ENCODE peak calls at places on chromosomes 3 and 15, in ten cellular contexts. P, E, H, C, Y, Q, D, B, R and M are unnamed samples.

GRCh38 chr3:24185738-24186384 is 240.8 kb downstream of the NR1D2 start:
- DNase-seq in Y (no peak), P (no peak), E (peak), B (peak), Q (peak), H (no peak), C (peak), R (peak), D (peak), M (no peak)

GRCh38 chr3:128358156-128358895 is 108.4 kb downstream of the DNAJB8 start:
- DNase-seq in H (no peak), D (no peak), P (no peak), B (no peak), Q (no peak), C (no peak), E (no peak), Y (no peak), R (no peak), M (no peak)

GRCh38 chr3:156161172-156161571 is 40.8 kb downstream of the KCNAB1 start:
- DNase-seq in Y (no peak), E (no peak), C (no peak), R (peak), B (peak), D (no peak), H (peak), P (no peak), Q (no peak), M (no peak)

GRCh38 chr15:68364028-68364659 is 67.8 kb downstream of the ITGA11 start:
- DNase-seq in P (no peak), B (no peak), Q (no peak), D (peak), H (no peak), R (no peak), C (no peak), Y (no peak), E (no peak), M (no peak)

GRCh38 chr3:138426211-138426610 is 8.2 kb upstream of the ESYT3 start:
- DNase-seq in D (peak), B (no peak), E (no peak), Q (no peak), C (no peak), H (no peak), Y (no peak), R (peak), P (no peak), M (no peak)

GRCh38 chr3:119294889-119295769 is 946 bp downstream of the ARHGAP31 start:
- DNase-seq in H (peak), R (no peak), Y (no peak), C (peak), D (peak), Q (peak), P (peak), B (peak), E (no peak), M (peak)

GRCh38 chr3:153626158-153626557 is 464.1 kb downstream of the RAP2B start:
- DNase-seq in Q (no peak), E (no peak), P (no peak), R (no peak), H (no peak), C (no peak), Y (no peak), D (no peak), B (no peak), M (no peak)

GRCh38 chr3:126110431-126111125 is 26.7 kb upstream of the SLC41A3 start:
- DNase-seq in B (no peak), D (no peak), P (no peak), E (no peak), C (no peak), Y (no peak), H (no peak), Q (no peak), R (no peak), M (no peak)

GRCh38 chr3:14852721-14853120 is 34.0 kb downstream of the FGD5 start:
- DNase-seq in D (no peak), E (no peak), H (no peak), R (no peak), C (no peak), P (no peak), Q (no peak), Y (no peak), B (no peak), M (no peak)

GRCh38 chr3:194197981-194198695 is 62.2 kb downstream of the HES1 start:
- DNase-seq in Y (no peak), C (no peak), Q (no peak), B (no peak), R (no peak), P (no peak), D (no peak), E (no peak), H (no peak), M (no peak)

GRCh38 chr3:42539871-42540714 is 37.6 kb downstream of the VIPR1 start:
- DNase-seq in C (no peak), R (peak), E (no peak), H (peak), Y (no peak), Q (peak), P (peak), B (no peak), D (peak), M (no peak)